ENCODE peak calls at places on chromosomes 2 and 18, in ten cellular contexts. M is memory B cell; C is stimulated activated effector memory CD8-positive, alpha-beta T cell treated with anti-CD3 and anti-CD28 coated beads, Interleukin-12 subunit alpha, Interleukin-12 subunit beta, amount 100 ng/mL, for 72 hours; T is SJSA1; U is islet precursor cell; J is ELR; V is heart left ventricle; N is stimulated activated CD4-positive, alpha-beta T cell treated with anti-CD3 and anti-CD28 coated beads, Interleukin-12 subunit alpha, Interleukin-12 subunit beta, amount 100 ng/mL, for 4 hours; Y is activated T-cell treated with anti-CD3 and anti-CD28 coated beads, Interleukin-2, amount 50 U/mL, for 24 hours; E is HFFc6. R is an unnamed sample.

GRCh38 chr2:240722376-240722775 is 30.7 kb downstream of the AQP12A start:
- DNase-seq in M (no peak), C (no peak), T (no peak), U (no peak), J (no peak), V (no peak), N (no peak), Y (no peak), E (no peak), R (no peak)

GRCh38 chr2:85112906-85113625 is 20.1 kb upstream of the TCF7L1 start:
- DNase-seq in M (no peak), C (no peak), T (no peak), U (no peak), J (peak; percentile 55), V (no peak), N (no peak), Y (no peak), E (peak; percentile 25), R (peak; percentile 68)

GRCh38 chr18:49582579-49582978 is 20.7 kb downstream of the LIPG start:
- DNase-seq in M (no peak), C (no peak), T (peak; percentile 31), U (peak; percentile 56), J (no peak), V (no peak), N (no peak), Y (no peak), E (peak; percentile 24), R (no peak)

GRCh38 chr2:240431663-240432424 is 3.6 kb upstream of the GPC1 start:
- DNase-seq in M (peak; percentile 10), C (no peak), T (peak; percentile 32), U (peak; percentile 23), J (no peak), V (peak; percentile 14), N (no peak), Y (peak; percentile 22), E (no peak), R (no peak)

GRCh38 chr2:46737577-46737976 is 178.0 kb downstream of the MCFD2 start:
- DNase-seq in M (no peak), C (no peak), T (no peak), U (no peak), J (peak; percentile 74), V (no peak), N (no peak), Y (no peak), E (peak; percentile 29), R (peak; percentile 36)

GRCh38 chr18:79523738-79524180 is 128.0 kb downstream of the NFATC1 start:
- DNase-seq in M (peak; percentile 47), C (no peak), T (peak; percentile 30), U (no peak), J (no peak), V (peak; percentile 9), N (peak; percentile 63), Y (no peak), E (no peak), R (no peak)

GRCh38 chr2:119126650-119127049 is 31.9 kb downstream of the C1QL2 start:
- DNase-seq in M (no peak), C (peak; percentile 4), T (peak; percentile 70), U (peak; percentile 89), J (peak; percentile 39), V (no peak), N (peak; percentile 28), Y (peak; percentile 39), E (no peak), R (no peak)

GRCh38 chr18:32930695-32931301 is 158.0 kb upstream of the KLHL14 start:
- DNase-seq in M (no peak), C (no peak), T (no peak), U (no peak), J (peak; percentile 19), V (no peak), N (no peak), Y (no peak), E (peak; percentile 5), R (no peak)

GRCh38 chr2:88574445-88574844 is 52.8 kb downstream of the EIF2AK3 start:
- DNase-seq in M (no peak), C (no peak), T (no peak), U (no peak), J (no peak), V (no peak), N (no peak), Y (no peak), E (no peak), R (no peak)

GRCh38 chr2:191439481-191439880 is 194.3 kb downstream of the MYO1B start:
- DNase-seq in M (no peak), C (no peak), T (no peak), U (no peak), J (no peak), V (no peak), N (no peak), Y (no peak), E (no peak), R (no peak)

GRCh38 chr2:233705911-233706506 is 6.7 kb upstream of the UGT1A5 start:
- DNase-seq in M (no peak), C (no peak), T (no peak), U (no peak), J (no peak), V (no peak), N (no peak), Y (no peak), E (no peak), R (peak; percentile 90)

GRCh38 chr2:222193328-222194008 is 105.3 kb downstream of the PAX3 start:
- DNase-seq in M (no peak), C (no peak), T (no peak), U (peak; percentile 81), J (no peak), V (no peak), N (no peak), Y (no peak), E (no peak), R (peak; percentile 45)

GRCh38 chr18:48043166-48043565 is 112.7 kb upstream of the SMAD2 start:
- DNase-seq in M (no peak), C (no peak), T (no peak), U (no peak), J (no peak), V (no peak), N (no peak), Y (no peak), E (no peak), R (no peak)

GRCh38 chr2:101160454-101160853 is 9.3 kb upstream of the TBC1D8 start:
- DNase-seq in M (no peak), C (no peak), T (no peak), U (no peak), J (peak; percentile 68), V (no peak), N (no peak), Y (no peak), E (peak; percentile 63), R (peak; percentile 56)

GRCh38 chr18:59634096-59634495 is 63.1 kb downstream of the CCBE1 start:
- DNase-seq in M (no peak), C (no peak), T (no peak), U (no peak), J (no peak), V (no peak), N (no peak), Y (no peak), E (peak; percentile 50), R (no peak)

GRCh38 chr18:28718696-28719095 is 541.8 kb upstream of the CDH2 start:
- DNase-seq in M (no peak), C (no peak), T (no peak), U (no peak), J (no peak), V (no peak), N (no peak), Y (no peak), E (no peak), R (no peak)

GRCh38 chr2:172969171-172969570 is 106.5 kb upstream of the MAP3K20 start:
- DNase-seq in M (no peak), C (no peak), T (no peak), U (no peak), J (no peak), V (no peak), N (no peak), Y (no peak), E (no peak), R (peak; percentile 71)

GRCh38 chr2:173117678-173118077 is 42.0 kb downstream of the MAP3K20 start:
- DNase-seq in M (no peak), C (no peak), T (no peak), U (no peak), J (peak; percentile 31), V (no peak), N (no peak), Y (no peak), E (no peak), R (no peak)

R was measured in NCI-H226.